ENCODE peak calls at places on chromosomes 2 and 18, in six cellular contexts. U is NCI-H2029 treated with DMSO at 0.1 percent for 48 hours; Y is naive B cell; E is stimulated activated CD4-positive, alpha-beta T cell treated with anti-CD3 and anti-CD28 coated beads, Interleukin-15, amount 100 ng/mL, for 24 hours; N is brain microvascular endothelial cell; F is GM12892. H is an unnamed sample.

GRCh38 chr2:190695739-190696138 is 46.9 kb downstream of the NAB1 start:
- DNase-seq in U (no peak), Y (no peak), E (peak), N (no peak), F (no peak), H (no peak)

GRCh38 chr2:205387350-205388045 is 294.8 kb upstream of the NRP2 start:
- DNase-seq in U (no peak), Y (no peak), E (no peak), N (no peak), F (no peak), H (no peak)

GRCh38 chr2:239212553-239213419 is 188.0 kb downstream of the HDAC4 start:
- DNase-seq in U (no peak), Y (no peak), E (no peak), N (no peak), F (no peak), H (no peak)

GRCh38 chr18:12393998-12394397 is 13.7 kb upstream of the PRELID3A start:
- DNase-seq in U (no peak), Y (no peak), E (no peak), N (no peak), F (no peak), H (no peak)

GRCh38 chr2:26533661-26534060 is 55.7 kb upstream of the OTOF start:
- DNase-seq in U (no peak), Y (no peak), E (no peak), N (no peak), F (no peak), H (no peak)

GRCh38 chr18:34048423-34048822 is 176.3 kb downstream of the NOL4 start:
- DNase-seq in U (no peak), Y (no peak), E (no peak), N (no peak), F (no peak), H (no peak)

GRCh38 chr18:11500153-11501122 is 109.0 kb upstream of the SLC35G4 start:
- DNase-seq in U (no peak), Y (no peak), E (no peak), N (peak), F (no peak), H (no peak)

GRCh38 chr18:3623769-3624545 is 174.0 kb downstream of the TGIF1 start:
- DNase-seq in U (no peak), Y (no peak), E (peak), N (peak), F (no peak), H (no peak)

GRCh38 chr2:169034256-169034655 is 3.1 kb upstream of the ABCB11 start:
- DNase-seq in U (no peak), Y (no peak), E (no peak), N (peak), F (no peak), H (no peak)

GRCh38 chr18:46246101-46246500 is 141.9 kb downstream of the HAUS1 start:
- DNase-seq in U (no peak), Y (no peak), E (no peak), N (no peak), F (no peak), H (no peak)

GRCh38 chr2:101967826-101968498 is 23.8 kb upstream of the IL1R2 start:
- DNase-seq in U (peak), Y (no peak), E (no peak), N (no peak), F (no peak), H (no peak)

GRCh38 chr2:98902209-98903063 is 33.6 kb downstream of the CRACDL start:
- DNase-seq in U (no peak), Y (no peak), E (no peak), N (no peak), F (no peak), H (no peak)

GRCh38 chr2:105397959-105398521 is 811 bp downstream of the FHL2 start:
- DNase-seq in U (no peak), Y (no peak), E (no peak), N (no peak), F (no peak), H (no peak)

GRCh38 chr2:48144777-48145176 is 238.5 kb upstream of the FBXO11 start:
- DNase-seq in U (peak), Y (no peak), E (no peak), N (peak), F (no peak), H (peak)

GRCh38 chr2:177474301-177474700 is 81.7 kb downstream of the AGPS start:
- DNase-seq in U (no peak), Y (no peak), E (no peak), N (no peak), F (no peak), H (no peak)

GRCh38 chr2:208440716-208441115 is 34.1 kb downstream of the PTH2R start:
- DNase-seq in U (no peak), Y (no peak), E (no peak), N (no peak), F (no peak), H (no peak)

GRCh38 chr2:69512446-69512845 is 75.2 kb upstream of the NFU1 start:
- DNase-seq in U (no peak), Y (no peak), E (no peak), N (no peak), F (no peak), H (no peak)

GRCh38 chr18:79782566-79783308 is 15.0 kb upstream of the KCNG2 start:
- DNase-seq in U (no peak), Y (no peak), E (no peak), N (no peak), F (no peak), H (no peak)

GRCh38 chr18:48023334-48024008 is 93.0 kb upstream of the SMAD2 start:
- DNase-seq in U (peak), Y (no peak), E (peak), N (peak), F (no peak), H (peak)

GRCh38 chr2:15334650-15335326 is 226.3 kb downstream of the NBAS start:
- DNase-seq in U (peak), Y (no peak), E (no peak), N (peak), F (no peak), H (peak)

GRCh38 chr2:239903803-239904202 is 121.3 kb downstream of the NDUFA10 start:
- DNase-seq in U (no peak), Y (no peak), E (no peak), N (no peak), F (no peak), H (no peak)

GRCh38 chr2:128543646-128544045 is 225.0 kb upstream of the HS6ST1 start:
- DNase-seq in U (no peak), Y (no peak), E (no peak), N (no peak), F (no peak), H (no peak)

GRCh38 chr2:133633851-133634250 is 65.6 kb upstream of the NCKAP5 start:
- DNase-seq in U (no peak), Y (no peak), E (no peak), N (peak), F (no peak), H (no peak)

GRCh38 chr2:107727318-107727717 is 99.4 kb upstream of the RGPD4 start:
- DNase-seq in U (no peak), Y (no peak), E (no peak), N (no peak), F (no peak), H (no peak)

H was measured in NCI-H187.